ENCODE peak calls at places on chromosomes 3 and 15, in six cellular contexts. H is lower leg skin, W is Calu3, F is uterus, U is cardiac fibroblast, L is GM06990. C is an unnamed sample.

GRCh38 chr3:129051776-129052400 is 8.7 kb upstream of the GP9 start:
- DNase-seq in H (no peak), W (no peak), F (no peak), U (no peak), L (no peak), C (no peak)

GRCh38 chr3:172298247-172298646 is 150.0 kb downstream of the GHSR start:
- DNase-seq in H (no peak), W (no peak), F (no peak), U (no peak), L (no peak), C (no peak)

GRCh38 chr3:58291671-58292338 is 14.2 kb upstream of the RPP14 start:
- DNase-seq in H (no peak), W (no peak), F (no peak), U (no peak), L (no peak), C (no peak)

GRCh38 chr3:109098245-109098644 is 19.7 kb downstream of the MORC1 start:
- DNase-seq in H (no peak), W (peak), F (no peak), U (no peak), L (no peak), C (no peak)

GRCh38 chr3:168952551-168952950 is 711.0 kb downstream of the MECOM start:
- DNase-seq in H (no peak), W (no peak), F (no peak), U (peak), L (no peak), C (no peak)

GRCh38 chr3:87765256-87765655 is 293.5 kb downstream of the CGGBP1 start:
- DNase-seq in H (no peak), W (no peak), F (no peak), U (no peak), L (no peak), C (no peak)

GRCh38 chr15:93341164-93341563 is 252.2 kb upstream of the RGMA start:
- DNase-seq in H (no peak), W (no peak), F (no peak), U (no peak), L (no peak), C (no peak)

GRCh38 chr15:80093854-80094418 is 34.5 kb downstream of the ZFAND6 start:
- DNase-seq in H (peak), W (peak), F (peak), U (peak), L (no peak), C (no peak)

GRCh38 chr3:9600597-9600996 is 47.0 kb upstream of the LHFPL4 start:
- DNase-seq in H (no peak), W (peak), F (no peak), U (no peak), L (no peak), C (no peak)

GRCh38 chr3:129549006-129549800 is 6.2 kb downstream of the H1-8 start:
- DNase-seq in H (no peak), W (no peak), F (no peak), U (peak), L (no peak), C (no peak)

GRCh38 chr15:27059610-27060202 is 88.7 kb downstream of the GABRG3 start:
- DNase-seq in H (peak), W (peak), F (no peak), U (peak), L (no peak), C (no peak)

GRCh38 chr3:23819599-23820360 is 14.0 kb downstream of the UBE2E1 start:
- DNase-seq in H (no peak), W (no peak), F (no peak), U (no peak), L (no peak), C (no peak)

GRCh38 chr3:16869606-16870005 is 15.1 kb upstream of the PLCL2 start:
- DNase-seq in H (no peak), W (no peak), F (no peak), U (peak), L (no peak), C (no peak)

GRCh38 chr3:16868513-16868912 is 16.2 kb upstream of the PLCL2 start:
- DNase-seq in H (no peak), W (no peak), F (no peak), U (no peak), L (no peak), C (no peak)

GRCh38 chr3:16875876-16876575 is 8.7 kb upstream of the PLCL2 start:
- DNase-seq in H (no peak), W (no peak), F (no peak), U (no peak), L (no peak), C (no peak)

GRCh38 chr3:16873872-16874271 is 10.9 kb upstream of the PLCL2 start:
- DNase-seq in H (no peak), W (no peak), F (no peak), U (no peak), L (no peak), C (no peak)

DNA sequence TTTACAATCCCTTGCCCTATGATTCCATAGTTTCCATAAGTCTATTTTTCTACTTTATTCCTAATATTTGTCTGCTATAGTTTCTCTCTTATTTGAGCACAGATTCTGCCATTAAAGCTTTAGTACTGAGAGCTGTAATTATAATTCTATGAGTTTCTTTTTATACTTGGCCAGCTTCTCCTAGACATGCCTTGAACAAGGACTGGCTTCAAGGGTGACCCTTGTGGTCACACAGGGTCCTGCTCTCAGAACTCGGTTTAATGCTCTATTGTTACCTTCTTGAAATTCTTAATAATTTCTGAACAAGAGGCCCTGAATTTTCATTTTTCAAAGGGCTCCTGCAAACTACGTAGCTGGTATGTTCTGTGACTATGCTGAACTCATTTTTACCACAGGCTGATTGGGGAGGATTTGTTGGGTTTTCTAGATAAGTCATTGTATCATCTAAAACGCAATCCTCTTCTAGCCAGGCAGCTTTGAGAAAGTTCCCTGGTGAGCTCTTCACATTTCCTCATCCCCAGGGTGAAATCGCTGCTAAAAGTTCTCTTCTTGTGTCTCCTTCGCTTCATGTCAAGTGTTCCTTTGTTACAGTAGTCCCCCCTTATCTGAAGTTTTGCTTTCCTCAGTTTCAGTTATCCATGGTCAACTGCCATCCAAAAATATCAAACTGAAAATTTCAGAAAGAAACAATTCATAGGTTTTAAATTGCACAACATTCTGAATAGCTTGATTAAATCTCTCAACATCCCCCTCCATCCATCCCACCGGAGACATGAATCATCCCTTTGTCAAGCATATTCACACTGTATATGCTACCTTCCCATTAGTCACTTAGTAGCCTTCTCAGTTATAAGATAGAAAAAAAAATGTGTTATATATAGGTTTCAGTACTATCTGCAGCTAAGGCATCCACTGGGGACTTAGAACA is 12.6 kb upstream of the PLCL2 start:
- DNase-seq in H (no peak), W (no peak), F (no peak), U (peak), L (no peak), C (no peak)
- TF ChIP-seq CTCF in H (no peak), W (no peak), F (no peak), U (peak), L (no peak), C (no peak)

GRCh38 chr3:127856801-127857200 is 34.5 kb upstream of the MGLL start:
- DNase-seq in H (no peak), W (no peak), F (no peak), U (no peak), L (no peak), C (no peak)

GRCh38 chr3:127855246-127855645 is 32.9 kb upstream of the MGLL start:
- DNase-seq in H (no peak), W (no peak), F (no peak), U (no peak), L (no peak), C (no peak)

GRCh38 chr3:127859706-127860105 is 37.4 kb upstream of the MGLL start:
- DNase-seq in H (no peak), W (no peak), F (no peak), U (no peak), L (no peak), C (no peak)

GRCh38 chr3:127858477-127858876 is 36.2 kb upstream of the MGLL start:
- DNase-seq in H (no peak), W (no peak), F (no peak), U (no peak), L (no peak), C (no peak)

DNA sequence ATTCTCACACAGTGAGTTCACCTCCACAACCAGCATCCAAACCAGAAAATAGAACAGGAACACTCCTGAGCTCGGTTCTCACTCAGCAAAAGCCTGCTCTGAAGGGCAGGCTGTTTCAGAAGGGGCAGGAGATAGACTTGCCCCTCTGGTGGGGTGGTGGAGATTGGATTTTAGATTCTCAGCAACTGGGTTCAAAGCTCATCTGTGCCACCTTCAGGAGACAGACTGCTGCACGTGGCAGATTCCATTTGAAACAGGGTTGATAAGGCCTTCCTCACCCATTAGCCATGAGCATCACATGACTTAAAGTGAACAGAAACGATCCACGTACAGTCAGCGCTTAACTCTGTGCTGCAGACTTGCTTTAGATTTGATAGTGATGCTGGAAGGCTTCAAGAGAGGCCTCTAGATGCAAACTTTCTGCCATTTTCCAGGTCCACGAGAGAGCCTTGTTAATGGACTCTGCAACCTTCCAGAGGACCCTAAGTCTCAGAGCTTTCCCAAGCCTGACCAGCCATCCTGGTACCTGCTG is 35.0 kb upstream of the MGLL start:
- DNase-seq in H (no peak), W (no peak), F (no peak), U (peak), L (no peak), C (no peak)
- TF ChIP-seq CTCF in H (no peak), W (peak), F (no peak), U (no peak), L (peak), C (peak)

DNA sequence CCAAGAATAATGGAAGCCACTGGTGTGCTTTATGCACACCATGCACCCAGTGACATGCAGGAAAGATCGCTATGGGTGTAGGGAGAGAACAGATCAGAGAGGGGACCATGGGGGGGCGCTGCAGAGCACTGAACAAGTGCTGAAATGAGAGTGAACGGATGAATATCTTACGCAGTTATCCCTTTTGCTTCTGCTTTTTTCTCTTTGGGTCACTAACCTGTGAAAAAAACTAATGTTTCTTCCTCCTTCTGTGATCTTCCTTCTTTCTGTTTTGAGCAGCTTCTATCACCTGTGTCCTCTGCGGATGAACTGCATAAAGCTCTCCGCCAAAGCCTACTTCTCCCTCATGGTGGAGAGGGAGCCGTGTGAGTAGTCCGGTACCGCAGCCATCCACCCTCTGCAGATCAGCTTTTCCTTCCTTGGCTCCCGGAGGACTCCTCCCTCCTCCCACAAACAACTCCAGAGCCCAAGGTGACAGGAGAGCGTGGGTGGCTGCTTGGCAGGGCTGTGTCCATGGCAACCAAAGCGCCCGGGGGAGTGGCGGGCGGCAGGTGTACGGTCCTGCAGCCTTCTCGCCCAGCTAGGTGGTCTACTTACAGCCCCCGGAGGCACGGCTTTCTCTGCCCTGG is 106.2 kb downstream of the DGKG start:
- DNase-seq in H (no peak), W (peak), F (no peak), U (no peak), L (peak), C (no peak)
- TF ChIP-seq CTCF in H (no peak), W (peak), F (no peak), U (no peak), L (peak), C (peak)

GRCh38 chr3:52879090-52879489 is 18.3 kb downstream of the STIMATE start:
- DNase-seq in H (no peak), W (no peak), F (no peak), U (no peak), L (no peak), C (no peak)
- TF ChIP-seq CTCF in H (no peak), W (no peak), F (no peak), U (peak), L (no peak), C (peak)

DNA sequence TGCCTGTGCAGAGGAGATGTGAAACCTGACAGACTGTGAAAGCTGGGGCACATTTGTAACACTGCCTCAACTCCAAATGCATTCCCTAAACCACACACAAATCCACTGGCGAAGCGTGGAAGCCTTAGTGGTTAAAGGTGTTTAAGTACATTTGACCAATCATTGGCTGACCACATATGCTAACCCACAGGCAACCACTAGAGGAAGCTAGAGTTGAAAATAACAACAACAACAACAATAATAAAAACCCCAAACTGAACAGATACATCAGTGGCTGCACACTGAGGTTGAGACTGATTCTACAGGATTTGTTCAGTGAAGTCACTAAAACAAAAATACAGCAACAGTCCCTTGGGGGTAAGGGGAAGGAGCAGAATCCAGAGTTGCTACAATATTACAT is 129.7 kb downstream of the TJP1 start:
- DNase-seq in H (no peak), W (no peak), F (no peak), U (peak), L (no peak), C (no peak)
- TF ChIP-seq CTCF in H (no peak), W (no peak), F (no peak), U (peak), L (peak), C (peak)

GRCh38 chr15:100207053-100207452 is 134.7 kb downstream of the ADAMTS17 start:
- DNase-seq in H (no peak), W (no peak), F (no peak), U (no peak), L (no peak), C (no peak)
- TF ChIP-seq CTCF in H (no peak), W (no peak), F (no peak), U (no peak), L (no peak), C (no peak)

GRCh38 chr3:136276049-136276755 is 26.1 kb downstream of the PCCB start:
- DNase-seq in H (no peak), W (no peak), F (no peak), U (no peak), L (no peak), C (no peak)
- TF ChIP-seq CTCF in H (no peak), W (no peak), F (no peak), U (peak), L (no peak), C (no peak)

GRCh38 chr3:42189746-42190145 is 76.2 kb downstream of the CCK start:
- DNase-seq in H (no peak), W (peak), F (no peak), U (no peak), L (no peak), C (no peak)

GRCh38 chr3:42188365-42188764 is 77.6 kb downstream of the CCK start:
- DNase-seq in H (no peak), W (no peak), F (no peak), U (no peak), L (no peak), C (no peak)

GRCh38 chr3:42187936-42188335 is 78.0 kb downstream of the CCK start:
- DNase-seq in H (no peak), W (no peak), F (no peak), U (no peak), L (no peak), C (no peak)

GRCh38 chr3:42190701-42191442 is 75.1 kb downstream of the CCK start:
- DNase-seq in H (peak), W (peak), F (peak), U (peak), L (no peak), C (no peak)

DNA sequence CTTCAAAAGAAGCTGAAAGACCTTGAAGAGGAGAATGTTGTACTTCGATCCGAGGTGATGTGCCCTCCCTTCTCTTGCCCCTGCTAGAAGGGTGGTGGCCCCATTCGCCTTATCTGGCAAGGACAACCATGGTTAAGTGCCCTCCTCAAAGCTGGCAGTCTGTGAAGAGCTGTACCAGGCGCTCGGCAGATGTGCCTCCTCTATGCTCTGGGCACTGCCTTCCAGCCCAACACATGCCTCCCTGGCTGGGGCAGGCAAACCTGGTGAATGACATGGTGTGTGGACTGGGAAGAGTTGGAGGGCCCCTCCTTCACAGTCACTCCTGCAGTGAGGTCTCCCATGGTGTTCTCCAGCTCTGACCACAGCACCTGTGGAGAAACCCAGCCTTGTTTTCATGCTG is 76.9 kb downstream of the CCK start:
- DNase-seq in H (no peak), W (no peak), F (no peak), U (no peak), L (no peak), C (no peak)
- TF ChIP-seq CTCF in H (no peak), W (no peak), F (no peak), U (no peak), L (no peak), C (no peak)

DNA sequence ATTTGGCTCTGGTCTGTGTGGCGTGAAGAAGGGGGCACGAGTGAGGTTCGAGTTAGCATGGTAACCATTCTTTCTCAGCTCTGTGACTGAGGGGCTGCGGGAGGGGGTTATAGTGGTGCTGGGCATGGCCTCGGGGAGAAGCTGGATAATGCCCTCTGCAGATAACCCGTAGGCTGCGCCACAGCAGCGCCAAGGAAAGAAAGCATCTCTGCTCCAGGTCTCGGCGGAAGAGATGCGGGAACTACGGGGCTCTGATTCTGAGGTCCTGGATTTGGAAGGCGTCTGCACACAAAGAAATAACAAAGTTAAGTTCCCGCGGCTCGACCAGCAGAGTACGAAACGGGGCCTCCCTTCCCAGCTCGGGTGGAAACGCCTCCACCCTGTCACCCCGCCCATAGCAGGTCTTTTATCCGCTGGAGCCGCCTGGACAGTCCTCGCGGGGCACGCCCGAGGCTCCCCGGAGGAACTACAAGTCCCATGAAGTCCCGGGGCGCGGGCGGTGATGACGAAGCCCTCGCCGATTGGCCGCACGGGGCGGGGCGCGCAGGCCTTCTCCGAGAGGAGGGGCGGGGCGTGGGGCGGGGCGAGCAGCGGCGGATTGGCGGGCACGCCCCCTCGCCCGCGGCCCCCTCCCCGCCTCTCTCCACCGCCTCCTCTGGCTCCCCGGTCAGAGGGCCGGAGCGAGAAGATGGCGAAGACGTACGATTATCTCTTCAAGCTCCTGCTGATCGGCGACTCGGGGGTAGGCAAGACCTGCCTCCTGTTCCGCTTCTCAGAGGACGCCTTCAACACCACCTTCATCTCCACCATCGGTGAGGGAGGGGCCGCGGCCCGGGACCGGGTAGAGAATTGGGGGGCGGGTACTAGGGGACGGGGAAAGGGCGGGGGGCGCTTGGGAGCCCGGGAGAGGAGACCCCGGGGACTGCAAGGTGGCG is at the start of gene RAB8B:
- DNase-seq in H (peak), W (peak), F (peak), U (peak), L (peak), C (peak)
- TF ChIP-seq CTCF in H (no peak), W (no peak), F (peak), U (no peak), L (no peak), C (no peak)

C was measured in GM12864.